ENCODE peak calls at places on chromosome 1, in six cellular contexts. One of them, this sample, is unnamed.

GRCh38 chr1:39297534-39297933 is 93.0 kb downstream of the MACF1 start:
- DNase-seq in lower leg skin: no peak
- DNase-seq in hippocampal formation: no peak
- DNase-seq in stimulated activated CD8-positive, alpha-beta memory T cell treated with anti-CD3 and anti-CD28 coated beads, Interleukin-4, amount 100 ng/mL, for 24 hours: no peak
- DNase-seq in Right ventricle myocardium superior: no peak
- DNase-seq in CD4-positive, CD25-positive, alpha-beta regulatory T cell: no peak
- DNase-seq in this sample: no peak

GRCh38 chr1:3336641-3337621 is 117.5 kb upstream of the ARHGEF16 start:
- DNase-seq in CD4-positive, CD25-positive, alpha-beta regulatory T cell: no peak
- DNase-seq in lower leg skin: no peak
- DNase-seq in Right ventricle myocardium superior: no peak
- DNase-seq in hippocampal formation: no peak
- DNase-seq in stimulated activated CD8-positive, alpha-beta memory T cell treated with anti-CD3 and anti-CD28 coated beads, Interleukin-4, amount 100 ng/mL, for 24 hours: no peak
- DNase-seq in this sample: no peak

GRCh38 chr1:110203021-110203661 is 7.0 kb upstream of the KCNC4 start:
- DNase-seq in CD4-positive, CD25-positive, alpha-beta regulatory T cell: peak
- DNase-seq in hippocampal formation: peak
- DNase-seq in stimulated activated CD8-positive, alpha-beta memory T cell treated with anti-CD3 and anti-CD28 coated beads, Interleukin-4, amount 100 ng/mL, for 24 hours: peak
- DNase-seq in lower leg skin: peak
- DNase-seq in Right ventricle myocardium superior: no peak
- DNase-seq in this sample: peak

GRCh38 chr1:53334781-53335180 is 6.9 kb upstream of the LRP8 start:
- DNase-seq in stimulated activated CD8-positive, alpha-beta memory T cell treated with anti-CD3 and anti-CD28 coated beads, Interleukin-4, amount 100 ng/mL, for 24 hours: no peak
- DNase-seq in Right ventricle myocardium superior: no peak
- DNase-seq in hippocampal formation: no peak
- DNase-seq in CD4-positive, CD25-positive, alpha-beta regulatory T cell: no peak
- DNase-seq in lower leg skin: no peak
- DNase-seq in this sample: no peak

GRCh38 chr1:6178751-6179563 is 1.2 kb downstream of the CHD5 start:
- DNase-seq in CD4-positive, CD25-positive, alpha-beta regulatory T cell: no peak
- DNase-seq in Right ventricle myocardium superior: no peak
- DNase-seq in stimulated activated CD8-positive, alpha-beta memory T cell treated with anti-CD3 and anti-CD28 coated beads, Interleukin-4, amount 100 ng/mL, for 24 hours: no peak
- DNase-seq in lower leg skin: no peak
- DNase-seq in hippocampal formation: no peak
- DNase-seq in this sample: no peak

GRCh38 chr1:182246783-182247182 is 144.8 kb downstream of the GLUL start:
- DNase-seq in stimulated activated CD8-positive, alpha-beta memory T cell treated with anti-CD3 and anti-CD28 coated beads, Interleukin-4, amount 100 ng/mL, for 24 hours: no peak
- DNase-seq in Right ventricle myocardium superior: no peak
- DNase-seq in hippocampal formation: no peak
- DNase-seq in CD4-positive, CD25-positive, alpha-beta regulatory T cell: no peak
- DNase-seq in lower leg skin: peak
- DNase-seq in this sample: no peak

GRCh38 chr1:54929700-54930099 is 42.7 kb upstream of the DHCR24 start:
- DNase-seq in lower leg skin: no peak
- DNase-seq in CD4-positive, CD25-positive, alpha-beta regulatory T cell: no peak
- DNase-seq in stimulated activated CD8-positive, alpha-beta memory T cell treated with anti-CD3 and anti-CD28 coated beads, Interleukin-4, amount 100 ng/mL, for 24 hours: no peak
- DNase-seq in hippocampal formation: no peak
- DNase-seq in Right ventricle myocardium superior: no peak
- DNase-seq in this sample: no peak

GRCh38 chr1:234933475-234933874 is 195.2 kb downstream of the TOMM20 start:
- DNase-seq in hippocampal formation: no peak
- DNase-seq in lower leg skin: no peak
- DNase-seq in Right ventricle myocardium superior: peak
- DNase-seq in CD4-positive, CD25-positive, alpha-beta regulatory T cell: no peak
- DNase-seq in stimulated activated CD8-positive, alpha-beta memory T cell treated with anti-CD3 and anti-CD28 coated beads, Interleukin-4, amount 100 ng/mL, for 24 hours: no peak
- DNase-seq in this sample: peak

GRCh38 chr1:9910080-9910424 is at the start of gene CTNNBIP1:
- DNase-seq in hippocampal formation: no peak
- DNase-seq in CD4-positive, CD25-positive, alpha-beta regulatory T cell: no peak
- DNase-seq in lower leg skin: no peak
- DNase-seq in stimulated activated CD8-positive, alpha-beta memory T cell treated with anti-CD3 and anti-CD28 coated beads, Interleukin-4, amount 100 ng/mL, for 24 hours: no peak
- DNase-seq in Right ventricle myocardium superior: no peak
- DNase-seq in this sample: no peak

GRCh38 chr1:204589409-204590038 is 73.3 kb downstream of the MDM4 start:
- DNase-seq in hippocampal formation: no peak
- DNase-seq in stimulated activated CD8-positive, alpha-beta memory T cell treated with anti-CD3 and anti-CD28 coated beads, Interleukin-4, amount 100 ng/mL, for 24 hours: no peak
- DNase-seq in Right ventricle myocardium superior: no peak
- DNase-seq in CD4-positive, CD25-positive, alpha-beta regulatory T cell: no peak
- DNase-seq in lower leg skin: no peak
- DNase-seq in this sample: no peak

GRCh38 chr1:165444897-165445370 is at the start of gene RXRG:
- DNase-seq in stimulated activated CD8-positive, alpha-beta memory T cell treated with anti-CD3 and anti-CD28 coated beads, Interleukin-4, amount 100 ng/mL, for 24 hours: peak
- DNase-seq in lower leg skin: no peak
- DNase-seq in hippocampal formation: peak
- DNase-seq in Right ventricle myocardium superior: peak
- DNase-seq in CD4-positive, CD25-positive, alpha-beta regulatory T cell: no peak
- DNase-seq in this sample: no peak

This sample was measured in NB4.